ENCODE peak calls at places on chromosomes 11 and 22, in eight cellular contexts. U, S, Y, W, A, J, O and Z are unnamed samples.

GRCh38 chr22:23467721-23468294 is 112.3 kb downstream of the IGLL1 start:
- DNase-seq in U (no peak), S (no peak), Y (no peak), W (no peak), A (no peak), J (no peak), O (no peak), Z (no peak)

GRCh38 chr11:32892355-32893090 is at the start of gene QSER1:
- DNase-seq in U (peak; percentile 48), S (peak; percentile 41), Y (peak; percentile 67), W (peak; percentile 59), A (peak; percentile 59), J (peak; percentile 88), O (peak; percentile 96), Z (peak; percentile 56)

GRCh38 chr22:28299760-28300159 is 379.9 kb downstream of the TTC28 start:
- DNase-seq in U (no peak), S (no peak), Y (no peak), W (no peak), A (no peak), J (peak; percentile 3), O (no peak), Z (no peak)

GRCh38 chr11:75293903-75294302 is 53.3 kb downstream of the TPBGL start:
- DNase-seq in U (no peak), S (no peak), Y (no peak), W (no peak), A (no peak), J (no peak), O (no peak), Z (no peak)

GRCh38 chr11:79081441-79082124 is 359.2 kb downstream of the TENM4 start:
- DNase-seq in U (no peak), S (no peak), Y (no peak), W (no peak), A (no peak), J (no peak), O (no peak), Z (no peak)

GRCh38 chr11:32758291-32758690 is 36.2 kb downstream of the CCDC73 start:
- DNase-seq in U (no peak), S (no peak), Y (no peak), W (no peak), A (no peak), J (no peak), O (no peak), Z (no peak)

GRCh38 chr11:69183613-69184012 is 27.9 kb downstream of the SMIM38 start:
- DNase-seq in U (no peak), S (no peak), Y (no peak), W (no peak), A (no peak), J (no peak), O (no peak), Z (no peak)

GRCh38 chr11:1873048-1873812 is 18.5 kb downstream of the PRR33 start:
- DNase-seq in U (no peak), S (no peak), Y (peak; percentile 68), W (no peak), A (no peak), J (no peak), O (no peak), Z (no peak)

GRCh38 chr11:105862736-105863367 is 159.2 kb downstream of the MSANTD4 start:
- DNase-seq in U (no peak), S (no peak), Y (no peak), W (no peak), A (no peak), J (peak; percentile 40), O (peak; percentile 65), Z (peak; percentile 77)

GRCh38 chr11:124313849-124314248 is at the start of gene OR8D1:
- DNase-seq in U (no peak), S (no peak), Y (no peak), W (no peak), A (no peak), J (no peak), O (no peak), Z (no peak)

GRCh38 chr11:68053981-68054812 is 15.4 kb downstream of the TCIRG1 start:
- DNase-seq in U (no peak), S (no peak), Y (no peak), W (no peak), A (no peak), J (no peak), O (no peak), Z (no peak)

GRCh38 chr11:114953039-114953438 is 274.7 kb downstream of the NXPE2 start:
- DNase-seq in U (no peak), S (no peak), Y (no peak), W (no peak), A (no peak), J (no peak), O (no peak), Z (no peak)